ENCODE peak calls at places on chromosome 14, in four cellular contexts. Y, J, Q and Z are unnamed samples.

GRCh38 chr14:20469890-20470858 is 968 bp downstream of the PNP start:
- DNase-seq in Y (peak), J (peak), Q (no peak), Z (peak)

GRCh38 chr14:77570706-77571293 is 45.6 kb downstream of the SPTLC2 start:
- DNase-seq in Y (no peak), J (no peak), Q (no peak), Z (peak)

GRCh38 chr14:31947680-31948580 is 129.2 kb upstream of the ARHGAP5 start:
- DNase-seq in Y (no peak), J (peak), Q (no peak), Z (no peak)

GRCh38 chr14:84807673-84808072 is 722.3 kb upstream of the FLRT2 start:
- DNase-seq in Y (no peak), J (no peak), Q (no peak), Z (no peak)

GRCh38 chr14:55535521-55536207 is 44.3 kb upstream of the KTN1 start:
- DNase-seq in Y (no peak), J (peak), Q (no peak), Z (no peak)

GRCh38 chr14:51554339-51554920 is 97.3 kb upstream of the FRMD6 start:
- DNase-seq in Y (no peak), J (peak), Q (no peak), Z (peak)

GRCh38 chr14:89447182-89447970 is 30.3 kb upstream of the FOXN3 start:
- DNase-seq in Y (no peak), J (no peak), Q (no peak), Z (no peak)

GRCh38 chr14:100771121-100771800 is 44.6 kb downstream of the DLK1 start:
- DNase-seq in Y (no peak), J (no peak), Q (no peak), Z (peak)

GRCh38 chr14:92493492-92493891 is 20.1 kb upstream of the RIN3 start:
- DNase-seq in Y (no peak), J (no peak), Q (no peak), Z (no peak)

GRCh38 chr14:35808076-35808657 is 928 bp downstream of the RALGAPA1 start:
- DNase-seq in Y (no peak), J (no peak), Q (peak), Z (peak)

GRCh38 chr14:68842298-68842697 is 49.4 kb upstream of the ZFP36L1 start:
- DNase-seq in Y (peak), J (peak), Q (no peak), Z (no peak)

GRCh38 chr14:91580886-91581615 is 70.9 kb upstream of the PPP4R3A start:
- DNase-seq in Y (no peak), J (no peak), Q (no peak), Z (no peak)

GRCh38 chr14:67357583-67358354 is 1.8 kb downstream of the ATP6V1D start:
- DNase-seq in Y (no peak), J (peak), Q (no peak), Z (peak)

GRCh38 chr14:100589760-100590469 is 2.7 kb upstream of the BEGAIN start:
- DNase-seq in Y (no peak), J (no peak), Q (no peak), Z (no peak)

GRCh38 chr14:96090441-96091148 is 51.4 kb downstream of the C14orf132 start:
- DNase-seq in Y (no peak), J (peak), Q (no peak), Z (peak)

GRCh38 chr14:43706901-43707300 is 800.2 kb downstream of the FSCB start:
- DNase-seq in Y (no peak), J (peak), Q (no peak), Z (peak)

GRCh38 chr14:45526715-45527549 is 273.9 kb upstream of the MIS18BP1 start:
- DNase-seq in Y (peak), J (no peak), Q (peak), Z (peak)

GRCh38 chr14:30125322-30125944 is 197.8 kb upstream of the PRKD1 start:
- DNase-seq in Y (no peak), J (no peak), Q (no peak), Z (no peak)

GRCh38 chr14:99004112-99004511 is 267.9 kb downstream of the BCL11B start:
- DNase-seq in Y (no peak), J (no peak), Q (no peak), Z (no peak)

GRCh38 chr14:99679996-99680395 is 4.1 kb upstream of the CYP46A1 start:
- DNase-seq in Y (peak), J (no peak), Q (no peak), Z (no peak)

GRCh38 chr14:23538785-23539184 is 12.8 kb downstream of the ZFHX2 start:
- DNase-seq in Y (peak), J (peak), Q (no peak), Z (no peak)

GRCh38 chr14:64510825-64511679 is 6.5 kb downstream of the ZBTB1 start:
- DNase-seq in Y (peak), J (peak), Q (peak), Z (peak)

GRCh38 chr14:78902010-78902623 is 731.9 kb downstream of the NRXN3 start:
- DNase-seq in Y (peak), J (peak), Q (peak), Z (peak)

GRCh38 chr14:98370352-98370751 is 901.6 kb downstream of the BCL11B start:
- DNase-seq in Y (no peak), J (no peak), Q (no peak), Z (no peak)

GRCh38 chr14:77043177-77043983 is 14.9 kb upstream of the IRF2BPL start:
- DNase-seq in Y (no peak), J (peak), Q (no peak), Z (peak)

GRCh38 chr14:59278111-59278510 is 89.6 kb downstream of the DAAM1 start:
- DNase-seq in Y (no peak), J (peak), Q (no peak), Z (peak)

GRCh38 chr14:65704412-65704811 is 291.9 kb downstream of the FUT8 start:
- DNase-seq in Y (no peak), J (peak), Q (no peak), Z (no peak)

GRCh38 chr14:51776102-51776894 is 84.1 kb upstream of the GNG2 start:
- DNase-seq in Y (peak), J (peak), Q (peak), Z (peak)

GRCh38 chr14:104435147-104436046 is 144.2 kb upstream of the C14orf180 start:
- DNase-seq in Y (no peak), J (no peak), Q (no peak), Z (no peak)

GRCh38 chr14:24351517-24351916 is 11.7 kb upstream of the RIPK3 start:
- DNase-seq in Y (no peak), J (peak), Q (no peak), Z (peak)

DNA sequence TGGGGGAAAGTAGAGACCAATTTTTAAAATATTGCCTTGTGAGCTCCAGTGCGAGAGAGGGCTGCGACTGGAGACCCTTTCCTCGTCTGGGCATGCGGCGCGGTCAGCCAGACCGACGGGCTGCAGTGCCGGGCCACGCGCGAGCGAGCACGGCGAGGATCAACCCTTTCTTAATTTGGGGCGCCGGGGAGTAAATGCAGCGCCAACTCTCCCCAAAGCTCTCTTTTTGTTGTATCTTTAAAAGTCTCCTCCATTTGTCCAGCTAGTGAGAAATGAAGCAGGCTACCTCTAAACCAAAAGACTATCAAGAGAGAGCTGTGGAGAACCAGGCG is 1.5 kb downstream of the SIX1 start:
- DNase-seq in Y (no peak), J (no peak), Q (no peak), Z (no peak)
- H2AFZ ChIP-seq in Y (no peak), J (peak), Q (peak), Z (no peak)

DNA sequence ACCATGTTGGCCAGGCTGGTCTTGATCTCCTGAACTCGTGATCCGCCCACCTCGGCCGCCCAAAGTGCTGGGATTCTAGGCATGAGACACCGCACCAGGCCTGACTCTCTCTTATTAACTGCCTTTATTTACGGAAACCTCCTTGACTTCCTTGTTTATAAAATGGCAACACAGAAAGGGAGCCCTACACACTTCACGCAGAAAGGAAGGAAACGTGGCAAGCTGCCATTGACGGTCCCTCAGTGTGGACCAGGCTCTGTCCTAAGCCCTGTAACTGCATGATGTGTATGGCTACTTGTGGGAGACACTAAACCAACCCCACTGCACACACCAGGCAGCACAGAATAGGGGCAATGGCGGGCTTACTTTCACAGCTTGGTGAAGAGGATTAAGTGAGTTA is 11.7 kb downstream of the CINP start:
- DNase-seq in Y (no peak), J (no peak), Q (no peak), Z (no peak)
- H3K4me3 ChIP-seq in Y (no peak), J (no peak), Q (no peak), Z (no peak)

GRCh38 chr14:54207476-54207875 is 189.3 kb upstream of the CDKN3 start:
- DNase-seq in Y (no peak), J (no peak), Q (no peak), Z (no peak)
- H2BK15ac ChIP-seq in Y (no peak), J (no peak), Q (no peak), Z (no peak)

DNA sequence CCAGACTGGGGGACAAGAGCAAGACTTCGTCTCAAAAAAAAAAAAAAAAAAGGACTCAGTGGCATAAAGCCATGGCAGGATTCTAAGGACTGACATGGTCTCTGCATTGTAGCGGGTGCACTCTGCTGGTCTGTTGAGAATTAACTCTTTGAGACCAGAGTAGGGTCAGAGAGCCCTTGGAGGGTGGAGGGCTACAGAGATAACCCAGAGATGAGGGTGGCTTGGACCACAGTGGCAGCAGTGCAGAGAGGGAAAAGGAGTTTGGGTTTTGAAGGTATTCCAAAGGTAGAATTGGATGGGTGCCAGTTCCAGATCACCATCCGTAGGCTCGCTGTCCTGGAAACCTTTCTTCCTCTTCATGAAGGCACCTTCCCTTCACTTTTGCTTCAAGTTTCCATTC is 14.3 kb upstream of the DYNC1H1 start:
- DNase-seq in Y (no peak), J (no peak), Q (no peak), Z (no peak)
- H2AFZ ChIP-seq in Y (no peak), J (no peak), Q (no peak), Z (no peak)

GRCh38 chr14:54490448-54490805 is 1.6 kb upstream of the GMFB start:
- DNase-seq in Y (no peak), J (no peak), Q (no peak), Z (no peak)

GRCh38 chr14:54488646-54489317 is at the start of gene GMFB:
- DNase-seq in Y (peak), J (peak), Q (peak), Z (peak)

GRCh38 chr14:54488318-54488645 is 498 bp downstream of the GMFB start:
- DNase-seq in Y (no peak), J (no peak), Q (no peak), Z (no peak)

GRCh38 chr14:54489318-54489683 is 521 bp upstream of the GMFB start:
- DNase-seq in Y (no peak), J (no peak), Q (no peak), Z (no peak)

GRCh38 chr14:54489731-54490447 is 1.1 kb upstream of the GMFB start:
- DNase-seq in Y (no peak), J (no peak), Q (no peak), Z (no peak)
- H3K4me3 ChIP-seq in Y (peak), J (no peak), Q (no peak), Z (no peak)

GRCh38 chr14:73243748-73244147 is 6.4 kb downstream of the PAPLN start:
- DNase-seq in Y (no peak), J (no peak), Q (no peak), Z (no peak)
- H2BK15ac ChIP-seq in Y (no peak), J (no peak), Q (no peak), Z (no peak)

GRCh38 chr14:105900398-105901160 is 374.2 kb downstream of the TMEM121 start:
- DNase-seq in Y (no peak), J (no peak), Q (no peak), Z (no peak)
- H2AFZ ChIP-seq in Y (no peak), J (no peak), Q (no peak), Z (no peak)

GRCh38 chr14:61927521-61927920 is 165.3 kb downstream of the SNAPC1 start:
- DNase-seq in Y (no peak), J (peak), Q (no peak), Z (peak)
- H3K4me3 ChIP-seq in Y (no peak), J (peak), Q (no peak), Z (no peak)